ENCODE peak calls at places on chromosomes 13 and 19, in five cellular contexts. P is HAP-1, B is aorta, H is tibial artery, X is IMR-90. K is an unnamed sample. For H3K27me3 and H3K4me1, the result is how much of the 10 kb centered on the place peaks cover.

GRCh38 chr19:16347706-16348105 is 23.1 kb downstream of the KLF2 start:
- DNase-seq in P (no peak), B (no peak), H (no peak), X (no peak), K (no peak)

GRCh38 chr19:19816679-19817078 is 4.9 kb downstream of the ZNF506 start:
- DNase-seq in P (no peak), B (peak), H (peak), X (no peak), K (no peak)

GRCh38 chr19:57282011-57282636 is 1.8 kb downstream of the ZNF460 start:
- DNase-seq in P (no peak), B (no peak), H (no peak), X (no peak), K (no peak)

GRCh38 chr19:34824686-34825085 is 51.7 kb upstream of the ZNF599 start:
- DNase-seq in P (no peak), B (no peak), H (no peak), X (no peak), K (no peak)

GRCh38 chr13:110869805-110870706 is 44.8 kb downstream of the ANKRD10 start:
- DNase-seq in P (peak), B (peak), H (peak), X (peak), K (no peak)

GRCh38 chr13:79392882-79393563 is 13.0 kb downstream of the RBM26 start:
- DNase-seq in P (no peak), B (no peak), H (no peak), X (peak), K (peak)

GRCh38 chr19:616732-617526 is 16.4 kb downstream of the POLRMT start:
- DNase-seq in P (no peak), B (no peak), H (no peak), X (no peak), K (no peak)

GRCh38 chr19:30278882-30279254 is 93.3 kb upstream of the ZNF536 start:
- DNase-seq in P (no peak), B (no peak), H (no peak), X (no peak), K (no peak)

GRCh38 chr19:21604351-21604926 is 99.0 kb downstream of the ZNF429 start:
- DNase-seq in P (no peak), B (no peak), H (no peak), X (peak), K (peak)

GRCh38 chr19:7969560-7969949 is 26.1 kb upstream of the TIMM44 start:
- DNase-seq in P (peak), B (no peak), H (no peak), X (no peak), K (no peak)

GRCh38 chr13:101217086-101217485 is 199.2 kb downstream of the NALCN start:
- DNase-seq in P (no peak), B (no peak), H (no peak), X (no peak), K (no peak)

GRCh38 chr13:43229506-43229905 is 206.1 kb downstream of the DNAJC15 start:
- DNase-seq in P (no peak), B (no peak), H (no peak), X (peak), K (no peak)

GRCh38 chr19:18798384-18799352 is 7.6 kb upstream of the COMP start:
- DNase-seq in P (no peak), B (no peak), H (no peak), X (no peak), K (no peak)

GRCh38 chr13:44795176-44795575 is 194.1 kb downstream of the NUFIP1 start:
- DNase-seq in P (no peak), B (no peak), H (no peak), X (peak), K (no peak)

GRCh38 chr19:13441810-13442512 is 64.3 kb downstream of the CACNA1A start:
- DNase-seq in P (peak), B (no peak), H (no peak), X (peak), K (no peak)

GRCh38 chr19:56477429-56478338 is 539 bp upstream of the ZNF667 start:
- DNase-seq in P (no peak), B (peak), H (peak), X (peak), K (no peak)

GRCh38 chr19:39093761-39094160 is 9.6 kb downstream of the ACP7 start:
- DNase-seq in P (no peak), B (no peak), H (no peak), X (peak), K (no peak)

GRCh38 chr13:26629260-26629659 is 71.8 kb downstream of the WASF3 start:
- DNase-seq in P (no peak), B (no peak), H (no peak), X (no peak), K (no peak)

GRCh38 chr13:97435794-97436193 is 1.8 kb downstream of the RAP2A start:
- DNase-seq in P (no peak), B (no peak), H (no peak), X (no peak), K (no peak)

GRCh38 chr13:95536629-95537241 is 15.8 kb upstream of the CLDN10 start:
- DNase-seq in P (no peak), B (no peak), H (no peak), X (peak), K (no peak)

GRCh38 chr19:15779756-15780476 is 7.5 kb upstream of the OR10H5 start:
- DNase-seq in P (no peak), B (peak), H (peak), X (no peak), K (no peak)

GRCh38 chr13:91768746-91769145 is 370.3 kb downstream of the GPC5 start:
- DNase-seq in P (no peak), B (no peak), H (no peak), X (no peak), K (no peak)

GRCh38 chr19:5895409-5895808 is 8.2 kb downstream of the NDUFA11 start:
- DNase-seq in P (no peak), B (no peak), H (no peak), X (no peak), K (no peak)

GRCh38 chr19:51468545-51468920 is 9.8 kb upstream of the CEACAM18 start:
- DNase-seq in P (no peak), B (no peak), H (no peak), X (no peak), K (no peak)
- H3K27me3 ChIP-seq in P (under half), B (under half), H (under half), X (under half), K (under half)

DNA sequence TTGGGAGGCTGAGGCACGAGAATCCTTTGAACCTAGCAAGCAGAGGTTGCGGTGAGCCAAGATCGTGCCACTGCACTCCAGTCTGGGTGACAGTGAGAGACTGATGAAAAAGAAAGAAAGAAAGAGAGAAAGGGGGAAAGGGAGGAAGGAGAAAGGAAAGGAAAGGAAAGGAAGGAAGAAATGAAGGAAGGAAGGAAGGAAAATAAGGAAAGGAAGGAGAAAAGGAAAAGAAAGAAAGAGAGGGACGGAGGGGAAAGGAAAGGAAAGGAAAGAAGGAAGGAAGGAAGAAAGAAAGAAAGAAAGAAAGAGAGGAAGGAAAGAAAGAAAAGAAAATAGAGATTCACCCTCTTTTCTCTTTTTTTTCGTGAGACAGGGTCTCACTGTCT is 8.7 kb downstream of the PDE4A start:
- DNase-seq in P (no peak), B (no peak), H (no peak), X (no peak), K (no peak)
- H3K4me1 ChIP-seq in P (under half), B (under half), H (under half), X (under half), K (half or more)

DNA sequence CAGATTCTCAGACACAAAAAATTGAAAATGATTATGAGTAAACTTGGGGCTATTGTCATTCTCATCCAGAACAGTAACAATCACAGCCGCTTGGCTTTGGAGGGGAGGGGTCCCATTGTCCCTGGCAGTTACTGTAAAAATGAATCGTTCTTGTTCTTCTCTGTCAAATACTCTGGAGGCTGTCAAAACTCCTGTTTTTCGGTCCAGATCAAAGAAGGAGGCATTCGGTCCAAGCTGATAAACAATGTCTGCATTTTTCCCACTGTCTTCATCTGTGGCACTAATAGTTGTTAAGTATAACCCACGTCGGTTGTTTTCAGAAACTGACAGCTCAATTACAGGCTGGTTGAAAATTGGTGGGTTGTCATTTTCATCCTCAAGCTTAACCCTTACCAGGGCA is 3.5 kb downstream of the PCDH9 start:
- DNase-seq in P (no peak), B (no peak), H (no peak), X (no peak), K (no peak)
- H3K27me3 ChIP-seq in P (under half), B (under half), H (under half), X (under half), K (under half)

GRCh38 chr13:108595416-108596257 is 33.8 kb upstream of the MYO16 start:
- DNase-seq in P (no peak), B (no peak), H (no peak), X (no peak), K (no peak)

GRCh38 chr13:108594153-108594552 is 35.3 kb upstream of the MYO16 start:
- DNase-seq in P (no peak), B (no peak), H (no peak), X (no peak), K (no peak)

GRCh38 chr13:108597943-108598342 is 31.5 kb upstream of the MYO16 start:
- DNase-seq in P (no peak), B (no peak), H (no peak), X (no peak), K (no peak)
- H3K4me1 ChIP-seq in P (under half), B (under half), H (under half), X (under half), K (under half)

DNA sequence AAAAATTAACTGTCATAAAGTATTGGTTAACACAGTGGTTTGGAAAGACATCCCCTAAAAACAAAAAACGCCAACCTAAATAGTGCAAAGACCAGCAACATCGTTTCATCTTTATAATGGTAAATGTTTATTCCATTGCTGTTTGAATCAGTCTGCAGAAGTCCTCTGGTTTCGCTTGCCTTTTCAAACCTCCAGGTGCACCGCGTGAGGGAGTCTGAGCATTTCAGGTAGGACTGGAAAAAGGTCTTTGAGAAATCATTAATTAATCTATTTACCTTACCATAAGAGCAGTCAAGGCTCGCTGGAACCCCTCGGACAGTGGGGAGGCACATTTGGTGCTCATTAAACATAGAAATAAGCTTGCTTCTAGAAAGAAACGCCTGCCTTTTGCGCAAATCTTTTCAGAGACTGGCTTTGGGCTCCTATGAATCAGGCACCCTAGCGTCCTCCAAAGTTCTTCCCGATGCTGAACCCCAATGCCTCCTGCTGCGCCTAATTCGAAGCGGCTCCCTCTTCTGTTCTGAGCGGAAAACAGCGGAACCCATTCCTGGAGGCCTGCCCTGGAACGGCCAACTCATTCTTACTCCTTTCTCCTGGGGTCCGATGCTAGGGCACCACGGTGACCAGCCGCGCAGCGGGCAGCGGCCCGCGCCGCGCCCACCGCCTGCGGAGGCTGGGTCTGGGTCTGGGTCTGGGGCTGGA is 942 bp upstream of the MTUS2 start:
- DNase-seq in P (peak), B (no peak), H (no peak), X (peak), K (no peak)
- H3K27me3 ChIP-seq in P (under half), B (under half), H (under half), X (under half), K (under half)

GRCh38 chr19:3551808-3552095 is 5.6 kb downstream of the MFSD12 start:
- DNase-seq in P (no peak), B (no peak), H (no peak), X (no peak), K (no peak)
- H3K4me1 ChIP-seq in P (under half), B (under half), H (under half), X (under half), K (under half)

DNA sequence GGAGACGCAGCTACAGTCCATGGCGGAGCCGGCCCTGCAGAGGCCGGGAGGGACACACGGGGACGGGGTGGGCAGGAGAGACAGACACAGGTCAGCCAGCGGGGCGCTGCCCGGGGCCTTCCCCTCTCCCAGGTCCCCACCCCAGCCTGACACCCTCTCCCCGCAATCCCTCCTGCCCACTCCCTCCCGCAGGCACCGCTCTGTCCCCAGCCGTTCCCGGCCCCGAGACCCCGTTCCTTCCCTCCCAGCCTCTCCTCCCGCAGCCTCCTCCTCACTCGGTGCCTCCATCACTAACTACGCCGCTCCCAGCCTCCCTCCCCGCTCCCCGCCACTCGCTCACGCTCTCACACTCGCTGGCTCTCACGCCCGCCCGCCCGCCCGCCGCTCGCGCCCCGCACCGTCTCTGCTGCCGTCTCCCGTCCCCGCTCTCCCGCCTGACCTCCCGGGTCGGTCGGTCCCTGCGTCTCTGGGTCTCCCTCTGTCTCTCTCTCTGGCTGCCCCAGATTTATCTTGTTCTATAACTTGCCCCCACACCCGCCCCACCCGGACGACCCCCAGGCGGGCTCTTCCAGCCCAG is 15.3 kb downstream of the ERFL start:
- DNase-seq in P (no peak), B (no peak), H (no peak), X (no peak), K (no peak)
- H3K27me3 ChIP-seq in P (half or more), B (under half), H (half or more), X (half or more), K (under half)